ENCODE peak calls at places on chromosome 22, in four cellular contexts. X is upper lobe of right lung, O is PC-3, D is Panc1. V is an unnamed sample. For H3K4me1, the result is how much of the 10 kb centered on the place peaks cover.

GRCh38 chr22:43951966-43952365 is 3.3 kb upstream of the SAMM50 start:
- DNase-seq in X (no peak), O (no peak), D (no peak), V (no peak)

GRCh38 chr22:49372111-49372529 is 455.6 kb downstream of the BRD1 start:
- DNase-seq in X (peak), O (no peak), D (no peak), V (no peak)

GRCh38 chr22:49088801-49089791 is 738.6 kb downstream of the BRD1 start:
- DNase-seq in X (peak), O (no peak), D (no peak), V (no peak)

GRCh38 chr22:41822289-41823057 is 10.4 kb upstream of the SREBF2 start:
- DNase-seq in X (no peak), O (peak), D (peak), V (peak)

GRCh38 chr22:41659941-41660340 is 28.7 kb downstream of the SNU13 start:
- DNase-seq in X (no peak), O (no peak), D (no peak), V (no peak)

GRCh38 chr22:18104566-18104965 is 6.0 kb upstream of the TUBA8 start:
- DNase-seq in X (no peak), O (no peak), D (no peak), V (no peak)

GRCh38 chr22:18000441-18001039 is 23.8 kb downstream of the MICAL3 start:
- DNase-seq in X (no peak), O (peak), D (no peak), V (no peak)

GRCh38 chr22:42680648-42681047 is 31.5 kb upstream of the CYB5R3 start:
- DNase-seq in X (no peak), O (peak), D (no peak), V (peak)

GRCh38 chr22:33438273-33438672 is 380.1 kb upstream of the SYN3 start:
- DNase-seq in X (no peak), O (peak), D (peak), V (peak)

GRCh38 chr22:19197997-19198865 is 19.7 kb upstream of the SLC25A1 start:
- DNase-seq in X (no peak), O (no peak), D (no peak), V (no peak)

GRCh38 chr22:43592470-43592869 is 180.7 kb downstream of the MPPED1 start:
- DNase-seq in X (no peak), O (no peak), D (no peak), V (no peak)

GRCh38 chr22:47232753-47233152 is 470.3 kb downstream of the TBC1D22A start:
- DNase-seq in X (no peak), O (no peak), D (no peak), V (no peak)

GRCh38 chr22:46081831-46082210 is 68.5 kb upstream of the PPARA start:
- DNase-seq in X (peak), O (no peak), D (no peak), V (no peak)

GRCh38 chr22:38841211-38841610 is 2.6 kb downstream of the NPTXR start:
- DNase-seq in X (no peak), O (no peak), D (no peak), V (no peak)

GRCh38 chr22:45638834-45639746 is 32.5 kb upstream of the ATXN10 start:
- DNase-seq in X (peak), O (peak), D (no peak), V (peak)

GRCh38 chr22:17164392-17165024 is 5.4 kb upstream of the HDHD5 start:
- DNase-seq in X (no peak), O (no peak), D (no peak), V (no peak)

GRCh38 chr22:19291218-19291579 is 320 bp downstream of the CLTCL1 start:
- DNase-seq in X (peak), O (no peak), D (no peak), V (no peak)

GRCh38 chr22:19693981-19694670 is 20.2 kb upstream of the SEPTIN5 start:
- DNase-seq in X (peak), O (peak), D (no peak), V (no peak)

GRCh38 chr22:19606332-19607197 is 82.4 kb upstream of the CLDN5 start:
- DNase-seq in X (no peak), O (no peak), D (no peak), V (no peak)

GRCh38 chr22:49240016-49240380 is 587.7 kb downstream of the BRD1 start:
- DNase-seq in X (no peak), O (no peak), D (no peak), V (no peak)

GRCh38 chr22:49264696-49265095 is 563.0 kb downstream of the BRD1 start:
- DNase-seq in X (no peak), O (no peak), D (no peak), V (no peak)

GRCh38 chr22:19776433-19777031 is 16.0 kb downstream of the TBX1 start:
- DNase-seq in X (no peak), O (no peak), D (no peak), V (no peak)

GRCh38 chr22:20258584-20259335 is 9.4 kb downstream of the RTN4R start:
- DNase-seq in X (no peak), O (no peak), D (no peak), V (no peak)

GRCh38 chr22:46815132-46815531 is 52.7 kb downstream of the TBC1D22A start:
- DNase-seq in X (no peak), O (no peak), D (no peak), V (no peak)

GRCh38 chr22:26259510-26259909 is 90.2 kb downstream of the SEZ6L start:
- DNase-seq in X (no peak), O (peak), D (no peak), V (no peak)

GRCh38 chr22:44862981-44863860 is 110.8 kb downstream of the ARHGAP8 start:
- DNase-seq in X (no peak), O (no peak), D (no peak), V (no peak)

GRCh38 chr22:43110444-43110926 is at the start of gene BIK:
- DNase-seq in X (peak), O (peak), D (no peak), V (no peak)

GRCh38 chr22:31049815-31050420 is 31.2 kb upstream of the SMTN start:
- DNase-seq in X (no peak), O (no peak), D (no peak), V (no peak)

GRCh38 chr22:30260682-30261081 is 6.0 kb downstream of the OSM start:
- DNase-seq in X (no peak), O (no peak), D (no peak), V (no peak)

GRCh38 chr22:44211256-44211945 is 30.7 kb downstream of the PARVG start:
- DNase-seq in X (no peak), O (no peak), D (no peak), V (no peak)

GRCh38 chr22:47352920-47353700 is 590.7 kb downstream of the TBC1D22A start:
- DNase-seq in X (no peak), O (no peak), D (no peak), V (no peak)

GRCh38 chr22:28802595-28803087 is 2.3 kb upstream of the XBP1 start:
- DNase-seq in X (no peak), O (no peak), D (no peak), V (no peak)
- H3K4me1 ChIP-seq in X (under half), O (under half), D (under half), V (under half)

DNA sequence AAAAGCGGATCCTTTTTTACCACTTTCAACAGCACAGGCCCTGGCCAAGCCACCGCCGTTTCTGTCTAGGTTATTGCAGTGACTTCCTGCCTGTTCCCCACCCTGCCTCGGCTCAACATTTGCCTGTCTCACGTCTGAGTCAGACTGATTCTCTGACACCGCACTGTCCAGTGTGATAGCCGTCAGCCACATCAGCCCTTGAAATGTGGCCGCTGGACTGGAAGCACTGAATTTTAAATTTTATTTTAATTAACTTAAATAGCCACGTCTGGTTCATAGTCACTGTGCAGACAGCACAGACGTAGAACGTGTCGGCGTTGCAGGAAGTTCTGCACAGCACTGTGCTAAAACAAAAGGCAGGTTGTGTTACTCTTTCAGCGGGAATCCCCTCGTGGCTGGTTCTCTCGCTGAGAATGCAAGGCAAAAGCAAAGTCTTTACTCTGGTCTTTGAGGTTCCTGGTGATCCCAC is 56.3 kb upstream of the ADSL start:
- DNase-seq in X (no peak), O (no peak), D (no peak), V (no peak)
- H3K4me3 ChIP-seq in X (no peak), O (no peak), D (no peak), V (no peak)

GRCh38 chr22:37741312-37741795 is 44.5 kb downstream of the TRIOBP start:
- DNase-seq in X (peak), O (peak), D (no peak), V (no peak)
- H3K4me1 ChIP-seq in X (under half), O (under half), D (under half), V (under half)

GRCh38 chr22:24422078-24422665 is 5.2 kb upstream of the ADORA2A start:
- DNase-seq in X (no peak), O (no peak), D (no peak), V (no peak)

GRCh38 chr22:24424901-24425775 is 2.3 kb upstream of the ADORA2A start:
- DNase-seq in X (no peak), O (no peak), D (no peak), V (no peak)

GRCh38 chr22:24424001-24424900 is 3.1 kb upstream of the ADORA2A start:
- DNase-seq in X (no peak), O (no peak), D (no peak), V (no peak)

GRCh38 chr22:24421428-24421931 is 5.9 kb upstream of the ADORA2A start:
- DNase-seq in X (no peak), O (peak), D (no peak), V (no peak)

GRCh38 chr22:24423519-24424000 is 3.8 kb upstream of the ADORA2A start:
- DNase-seq in X (peak), O (peak), D (no peak), V (no peak)
- H3K4me3 ChIP-seq in X (peak), O (peak), D (peak), V (no peak)

GRCh38 chr22:36797334-36797733 is 19.5 kb downstream of the PVALB start:
- DNase-seq in X (no peak), O (no peak), D (no peak), V (no peak)
- H3K4me1 ChIP-seq in X (under half), O (under half), D (under half), V (under half)

GRCh38 chr22:23684561-23685031 is 6.2 kb upstream of the RGL4 start:
- DNase-seq in X (no peak), O (no peak), D (no peak), V (no peak)

GRCh38 chr22:23682082-23682481 is 8.7 kb upstream of the RGL4 start:
- DNase-seq in X (no peak), O (no peak), D (no peak), V (no peak)

GRCh38 chr22:23684051-23684450 is 6.8 kb upstream of the RGL4 start:
- DNase-seq in X (no peak), O (no peak), D (no peak), V (no peak)

GRCh38 chr22:23682827-23683355 is 7.9 kb upstream of the RGL4 start:
- DNase-seq in X (no peak), O (no peak), D (no peak), V (no peak)

GRCh38 chr22:23683545-23683944 is 7.3 kb upstream of the RGL4 start:
- DNase-seq in X (no peak), O (no peak), D (no peak), V (no peak)
- H3K4me3 ChIP-seq in X (no peak), O (no peak), D (no peak), V (no peak)

GRCh38 chr22:35838849-35839646 is 121.4 kb downstream of the APOL5 start:
- DNase-seq in X (no peak), O (peak), D (no peak), V (no peak)
- H3K4me1 ChIP-seq in X (under half), O (under half), D (under half), V (under half)

GRCh38 chr22:23401910-23402274 is 178.2 kb downstream of the IGLL1 start:
- DNase-seq in X (peak), O (no peak), D (no peak), V (no peak)

GRCh38 chr22:23403152-23403719 is 176.9 kb downstream of the IGLL1 start:
- DNase-seq in X (no peak), O (no peak), D (no peak), V (no peak)

GRCh38 chr22:23401111-23401909 is 178.8 kb downstream of the IGLL1 start:
- DNase-seq in X (peak), O (no peak), D (no peak), V (peak)

GRCh38 chr22:23403720-23404688 is 176.1 kb downstream of the IGLL1 start:
- DNase-seq in X (no peak), O (no peak), D (no peak), V (no peak)

GRCh38 chr22:23402275-23403151 is 177.6 kb downstream of the IGLL1 start:
- DNase-seq in X (peak), O (peak), D (no peak), V (peak)
- H3K4me3 ChIP-seq in X (peak), O (peak), D (peak), V (peak)

V was measured in keratinocyte.